ENCODE peak calls at places on chromosomes 12 and 14, in seven cellular contexts. N, E, Y, C, V, T and A are unnamed samples. For H3K4me1 and H3K36me3, the result is how much of the 10 kb centered on the place peaks cover.

GRCh38 chr12:26434299-26434915 is 239.0 kb downstream of the SSPN start:
- DNase-seq in N (no peak), E (peak), Y (no peak), C (no peak), V (peak), T (peak), A (no peak)

GRCh38 chr14:36647827-36648753 is 13.6 kb upstream of the PAX9 start:
- DNase-seq in N (peak), E (peak), Y (no peak), C (no peak), V (peak), T (peak), A (no peak)

GRCh38 chr12:127640181-127640886 is 626.6 kb upstream of the TMEM132C start:
- DNase-seq in N (no peak), E (no peak), Y (no peak), C (no peak), V (no peak), T (no peak), A (no peak)

GRCh38 chr14:32657081-32657480 is 281.6 kb upstream of the NPAS3 start:
- DNase-seq in N (no peak), E (peak), Y (no peak), C (peak), V (no peak), T (no peak), A (no peak)

GRCh38 chr14:65704850-65705249 is 292.3 kb downstream of the FUT8 start:
- DNase-seq in N (no peak), E (peak), Y (no peak), C (no peak), V (no peak), T (peak), A (no peak)

GRCh38 chr14:35808076-35808657 is 928 bp downstream of the RALGAPA1 start:
- DNase-seq in N (no peak), E (peak), Y (no peak), C (no peak), V (peak), T (peak), A (peak)

GRCh38 chr12:112527501-112527900 is 108.8 kb downstream of the PTPN11 start:
- DNase-seq in N (peak), E (no peak), Y (no peak), C (no peak), V (no peak), T (no peak), A (no peak)

GRCh38 chr14:73718742-73719251 is 4.6 kb upstream of the PNMA1 start:
- DNase-seq in N (no peak), E (peak), Y (peak), C (no peak), V (no peak), T (no peak), A (no peak)

GRCh38 chr14:32542507-32542906 is 213.4 kb downstream of the AKAP6 start:
- DNase-seq in N (no peak), E (no peak), Y (no peak), C (peak), V (peak), T (no peak), A (no peak)

GRCh38 chr14:31326111-31326510 is 94.2 kb downstream of the HEATR5A start:
- DNase-seq in N (no peak), E (peak), Y (no peak), C (no peak), V (peak), T (peak), A (peak)

GRCh38 chr14:74568896-74569295 is 43.1 kb downstream of the LTBP2 start:
- DNase-seq in N (no peak), E (no peak), Y (peak), C (no peak), V (no peak), T (peak), A (no peak)

DNA sequence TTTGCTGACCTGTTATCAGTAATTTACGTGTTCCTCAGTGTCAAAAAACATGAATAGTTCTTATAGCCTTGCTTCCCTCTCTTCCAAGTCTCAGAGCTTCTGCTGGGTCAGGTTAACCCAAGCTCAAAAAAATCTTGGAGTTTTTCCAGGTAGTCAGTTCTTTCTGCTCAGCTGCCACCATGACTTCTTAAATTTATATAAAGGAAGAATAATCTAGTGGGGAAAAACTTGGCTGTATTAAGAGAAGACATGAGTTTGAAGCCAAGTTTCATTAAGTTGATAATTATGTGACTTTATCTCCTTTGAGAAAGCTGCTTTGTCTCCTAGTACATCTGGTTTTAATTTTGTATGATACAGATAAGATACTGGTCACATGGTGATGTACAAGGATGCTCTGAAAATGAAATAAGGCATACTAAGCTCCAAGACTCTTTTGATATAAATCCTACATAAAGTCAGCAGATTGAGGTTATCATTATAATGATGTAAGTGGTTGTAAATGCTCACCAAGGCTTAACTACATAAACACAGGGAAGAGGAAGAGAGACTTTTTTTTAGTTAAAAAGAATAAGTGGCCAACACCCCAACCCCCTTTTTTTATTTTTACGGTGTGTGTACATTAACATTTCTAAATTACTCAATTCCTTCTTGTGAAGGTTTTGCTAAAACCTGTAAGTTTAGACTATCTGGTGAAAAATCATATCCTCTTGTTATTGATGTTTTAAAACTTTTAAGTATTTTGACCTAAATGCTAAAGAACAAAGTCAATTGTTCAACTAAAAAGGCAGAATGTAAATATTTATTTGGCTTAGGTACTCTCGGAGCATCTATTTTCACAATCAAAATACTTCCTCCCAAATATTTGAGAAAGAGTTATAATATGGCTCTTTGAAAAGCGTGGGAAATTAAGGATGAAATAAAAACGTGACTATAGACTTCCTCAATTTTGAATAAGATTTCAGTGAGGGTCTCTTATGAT is 84.1 kb upstream of the SLC38A2 start:
- DNase-seq in N (no peak), E (no peak), Y (no peak), C (no peak), V (no peak), T (no peak), A (no peak)
- H3K4me1 ChIP-seq in N (under half), E (under half), Y (half or more), C (under half), V (under half), T (under half), A (half or more)

GRCh38 chr14:34044373-34044637 is 93.4 kb upstream of the EGLN3 start:
- DNase-seq in N (no peak), E (no peak), Y (no peak), C (no peak), V (no peak), T (no peak), A (no peak)

GRCh38 chr14:34041220-34041619 is 90.3 kb upstream of the EGLN3 start:
- DNase-seq in N (no peak), E (no peak), Y (no peak), C (no peak), V (no peak), T (no peak), A (no peak)

GRCh38 chr14:34040765-34041164 is 89.9 kb upstream of the EGLN3 start:
- DNase-seq in N (no peak), E (no peak), Y (no peak), C (no peak), V (no peak), T (no peak), A (no peak)

GRCh38 chr14:34044666-34045306 is 93.9 kb upstream of the EGLN3 start:
- DNase-seq in N (no peak), E (no peak), Y (no peak), C (no peak), V (no peak), T (no peak), A (no peak)

DNA sequence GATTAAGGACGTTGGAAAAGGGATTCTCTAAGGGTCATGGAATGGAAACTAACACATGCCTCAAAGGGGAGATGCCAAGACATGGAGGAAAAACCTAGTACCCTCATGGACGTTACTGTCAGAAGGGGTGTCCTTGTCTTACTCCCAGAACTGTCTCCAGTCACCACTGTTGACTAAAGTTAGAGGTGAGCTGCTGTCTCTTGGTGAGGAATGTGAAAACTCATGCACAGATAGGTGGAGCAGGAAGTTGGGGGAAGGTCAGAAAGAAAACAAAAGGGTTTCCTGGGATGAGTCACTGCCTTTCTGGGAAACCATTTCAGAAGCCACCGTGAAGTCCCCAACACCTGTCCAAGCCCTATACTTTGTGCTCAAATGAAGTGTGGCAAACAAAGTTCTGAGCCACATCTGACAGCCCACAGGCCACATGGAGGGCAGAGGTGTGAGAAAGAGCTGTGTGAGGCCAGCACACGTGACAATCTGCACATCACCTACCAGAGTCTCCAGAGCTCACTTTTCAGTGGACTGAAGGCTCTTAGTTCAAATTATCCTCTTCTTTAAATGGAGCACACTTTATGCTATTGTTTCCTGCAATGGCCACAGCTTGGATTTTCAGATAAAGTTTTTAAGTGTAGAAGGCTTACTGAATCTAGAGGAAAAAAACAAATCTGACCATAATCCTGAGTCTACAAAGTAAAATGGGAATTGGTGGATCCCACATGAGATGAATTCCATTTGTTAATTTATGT is 92.9 kb upstream of the EGLN3 start:
- DNase-seq in N (no peak), E (peak), Y (no peak), C (no peak), V (peak), T (no peak), A (peak)
- H3K4me3 ChIP-seq in N (no peak), E (no peak), Y (no peak), C (no peak), V (no peak), T (no peak), A (no peak)

GRCh38 chr14:89958966-89959365 is 3.2 kb downstream of the TDP1 start:
- DNase-seq in N (no peak), E (no peak), Y (no peak), C (no peak), V (peak), T (no peak), A (no peak)

GRCh38 chr14:89959853-89960493 is 4.2 kb downstream of the TDP1 start:
- DNase-seq in N (no peak), E (no peak), Y (no peak), C (no peak), V (no peak), T (no peak), A (peak)

GRCh38 chr14:89965839-89966238 is 10.1 kb downstream of the TDP1 start:
- DNase-seq in N (no peak), E (no peak), Y (no peak), C (no peak), V (no peak), T (no peak), A (no peak)

GRCh38 chr14:89960895-89961294 is 5.2 kb downstream of the TDP1 start:
- DNase-seq in N (no peak), E (no peak), Y (no peak), C (no peak), V (no peak), T (no peak), A (no peak)

GRCh38 chr14:89963288-89963978 is 7.7 kb downstream of the TDP1 start:
- DNase-seq in N (no peak), E (no peak), Y (no peak), C (no peak), V (no peak), T (no peak), A (no peak)
- H3K36me3 ChIP-seq in N (half or more), E (under half), Y (under half), C (under half), V (under half), T (under half), A (under half)

DNA sequence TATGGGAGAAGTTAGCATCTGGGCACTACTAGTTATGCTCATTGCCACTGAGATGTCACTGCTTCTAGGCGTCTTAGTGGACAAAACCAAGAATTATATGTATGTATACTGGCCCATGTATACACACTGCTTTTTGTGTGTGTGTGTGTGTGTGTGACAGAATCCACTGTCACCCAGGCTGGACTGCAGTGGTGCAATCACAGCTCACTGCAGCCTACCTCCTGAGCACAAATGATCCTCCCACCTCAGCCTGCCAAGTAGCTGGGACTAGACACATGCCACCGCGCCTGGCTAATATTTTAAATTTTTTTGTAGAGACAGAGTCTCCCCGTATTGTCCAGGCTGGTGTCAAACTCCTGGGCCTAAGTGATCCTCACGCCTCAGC is 25.2 kb downstream of the LIMA1 start:
- DNase-seq in N (no peak), E (no peak), Y (no peak), C (peak), V (no peak), T (no peak), A (no peak)
- H3K4me1 ChIP-seq in N (half or more), E (under half), Y (under half), C (under half), V (under half), T (under half), A (under half)